ENCODE peak calls at places on chromosomes 1 and 21, in ten cellular contexts. One of them, this sample, is unnamed.
A peak's percentile ranks its signal among the peaks of the same experiment; 100 is the strongest.

GRCh38 chr21:42641311-42642218 is 11.9 kb upstream of the PDE9A start:
- DNase-seq in GM03348: no peak
- DNase-seq in EL: no peak
- DNase-seq in RCC 7860: no peak
- DNase-seq in RPMI8226: no peak
- DNase-seq in activated naive CD8-positive, alpha-beta T cell treated with anti-CD3 and anti-CD28 coated beads, Interleukin-2, amount 50 U/mL, for 16 hours: no peak
- DNase-seq in psoas muscle: peak; percentile 44
- DNase-seq in LoVo: no peak
- DNase-seq in upper lobe of right lung: no peak
- DNase-seq in COLO829: no peak
- DNase-seq in this sample: no peak

GRCh38 chr1:13664451-13664850 is 35.5 kb upstream of the PRDM2 start:
- DNase-seq in GM03348: no peak
- DNase-seq in EL: no peak
- DNase-seq in RCC 7860: no peak
- DNase-seq in RPMI8226: peak; percentile 97
- DNase-seq in activated naive CD8-positive, alpha-beta T cell treated with anti-CD3 and anti-CD28 coated beads, Interleukin-2, amount 50 U/mL, for 16 hours: no peak
- DNase-seq in psoas muscle: no peak
- DNase-seq in LoVo: no peak
- DNase-seq in upper lobe of right lung: no peak
- DNase-seq in COLO829: no peak
- DNase-seq in this sample: no peak

GRCh38 chr1:119676571-119677206 is 28.6 kb upstream of the ZNF697 start:
- DNase-seq in GM03348: no peak
- DNase-seq in EL: no peak
- DNase-seq in RCC 7860: no peak
- DNase-seq in RPMI8226: no peak
- DNase-seq in activated naive CD8-positive, alpha-beta T cell treated with anti-CD3 and anti-CD28 coated beads, Interleukin-2, amount 50 U/mL, for 16 hours: no peak
- DNase-seq in psoas muscle: peak; percentile 72
- DNase-seq in LoVo: no peak
- DNase-seq in upper lobe of right lung: peak; percentile 63
- DNase-seq in COLO829: no peak
- DNase-seq in this sample: no peak

GRCh38 chr1:227312364-227313025 is 5.8 kb downstream of the CDC42BPA start:
- DNase-seq in GM03348: no peak
- DNase-seq in EL: peak; percentile 44
- DNase-seq in RCC 7860: no peak
- DNase-seq in RPMI8226: no peak
- DNase-seq in activated naive CD8-positive, alpha-beta T cell treated with anti-CD3 and anti-CD28 coated beads, Interleukin-2, amount 50 U/mL, for 16 hours: no peak
- DNase-seq in psoas muscle: no peak
- DNase-seq in LoVo: no peak
- DNase-seq in upper lobe of right lung: no peak
- DNase-seq in COLO829: no peak
- DNase-seq in this sample: no peak

GRCh38 chr1:42046772-42047552 is 106.2 kb upstream of the GUCA2B start:
- DNase-seq in GM03348: no peak
- DNase-seq in EL: no peak
- DNase-seq in RCC 7860: no peak
- DNase-seq in RPMI8226: no peak
- DNase-seq in activated naive CD8-positive, alpha-beta T cell treated with anti-CD3 and anti-CD28 coated beads, Interleukin-2, amount 50 U/mL, for 16 hours: no peak
- DNase-seq in psoas muscle: no peak
- DNase-seq in LoVo: no peak
- DNase-seq in upper lobe of right lung: no peak
- DNase-seq in COLO829: no peak
- DNase-seq in this sample: peak; percentile 7

GRCh38 chr1:85570446-85571180 is 9.9 kb upstream of the CCN1 start:
- DNase-seq in GM03348: no peak
- DNase-seq in EL: peak; percentile 55
- DNase-seq in RCC 7860: peak; percentile 9
- DNase-seq in RPMI8226: no peak
- DNase-seq in activated naive CD8-positive, alpha-beta T cell treated with anti-CD3 and anti-CD28 coated beads, Interleukin-2, amount 50 U/mL, for 16 hours: no peak
- DNase-seq in psoas muscle: no peak
- DNase-seq in LoVo: no peak
- DNase-seq in upper lobe of right lung: no peak
- DNase-seq in COLO829: no peak
- DNase-seq in this sample: no peak

GRCh38 chr21:42160111-42160949 is 58.6 kb upstream of the ABCG1 start:
- DNase-seq in GM03348: no peak
- DNase-seq in EL: no peak
- DNase-seq in RCC 7860: no peak
- DNase-seq in RPMI8226: no peak
- DNase-seq in activated naive CD8-positive, alpha-beta T cell treated with anti-CD3 and anti-CD28 coated beads, Interleukin-2, amount 50 U/mL, for 16 hours: no peak
- DNase-seq in psoas muscle: no peak
- DNase-seq in LoVo: no peak
- DNase-seq in upper lobe of right lung: peak; percentile 52
- DNase-seq in COLO829: no peak
- DNase-seq in this sample: no peak

GRCh38 chr1:112905420-112906154 is 50.4 kb downstream of the SLC16A1 start:
- DNase-seq in GM03348: no peak
- DNase-seq in EL: peak; percentile 24
- DNase-seq in RCC 7860: no peak
- DNase-seq in RPMI8226: no peak
- DNase-seq in activated naive CD8-positive, alpha-beta T cell treated with anti-CD3 and anti-CD28 coated beads, Interleukin-2, amount 50 U/mL, for 16 hours: no peak
- DNase-seq in psoas muscle: no peak
- DNase-seq in LoVo: peak; percentile 58
- DNase-seq in upper lobe of right lung: no peak
- DNase-seq in COLO829: no peak
- DNase-seq in this sample: no peak

GRCh38 chr1:234875328-234875952 is 253.2 kb downstream of the TOMM20 start:
- DNase-seq in GM03348: no peak
- DNase-seq in EL: no peak
- DNase-seq in RCC 7860: no peak
- DNase-seq in RPMI8226: no peak
- DNase-seq in activated naive CD8-positive, alpha-beta T cell treated with anti-CD3 and anti-CD28 coated beads, Interleukin-2, amount 50 U/mL, for 16 hours: no peak
- DNase-seq in psoas muscle: peak; percentile 79
- DNase-seq in LoVo: no peak
- DNase-seq in upper lobe of right lung: peak; percentile 91
- DNase-seq in COLO829: no peak
- DNase-seq in this sample: no peak

GRCh38 chr1:155607708-155608107 is 2.3 kb upstream of the MSTO1 start:
- DNase-seq in GM03348: no peak
- DNase-seq in EL: no peak
- DNase-seq in RCC 7860: no peak
- DNase-seq in RPMI8226: no peak
- DNase-seq in activated naive CD8-positive, alpha-beta T cell treated with anti-CD3 and anti-CD28 coated beads, Interleukin-2, amount 50 U/mL, for 16 hours: no peak
- DNase-seq in psoas muscle: no peak
- DNase-seq in LoVo: no peak
- DNase-seq in upper lobe of right lung: no peak
- DNase-seq in COLO829: no peak
- DNase-seq in this sample: peak; percentile 52

GRCh38 chr1:109783436-109783835 is 19.7 kb upstream of the EPS8L3 start:
- DNase-seq in GM03348: peak; percentile 80
- DNase-seq in EL: peak; percentile 89
- DNase-seq in RCC 7860: peak; percentile 87
- DNase-seq in RPMI8226: no peak
- DNase-seq in activated naive CD8-positive, alpha-beta T cell treated with anti-CD3 and anti-CD28 coated beads, Interleukin-2, amount 50 U/mL, for 16 hours: no peak
- DNase-seq in psoas muscle: peak; percentile 48
- DNase-seq in LoVo: peak; percentile 75
- DNase-seq in upper lobe of right lung: no peak
- DNase-seq in COLO829: no peak
- DNase-seq in this sample: peak; percentile 99

GRCh38 chr1:151708891-151709290 is 7.7 kb downstream of the CELF3 start:
- DNase-seq in GM03348: no peak
- DNase-seq in EL: no peak
- DNase-seq in RCC 7860: no peak
- DNase-seq in RPMI8226: no peak
- DNase-seq in activated naive CD8-positive, alpha-beta T cell treated with anti-CD3 and anti-CD28 coated beads, Interleukin-2, amount 50 U/mL, for 16 hours: no peak
- DNase-seq in psoas muscle: no peak
- DNase-seq in LoVo: no peak
- DNase-seq in upper lobe of right lung: no peak
- DNase-seq in COLO829: no peak
- DNase-seq in this sample: no peak

GRCh38 chr1:205458777-205459566 is 3.1 kb upstream of the BLACAT1 start:
- DNase-seq in GM03348: peak; percentile 78
- DNase-seq in EL: peak; percentile 50
- DNase-seq in RCC 7860: no peak
- DNase-seq in RPMI8226: peak; percentile 70
- DNase-seq in activated naive CD8-positive, alpha-beta T cell treated with anti-CD3 and anti-CD28 coated beads, Interleukin-2, amount 50 U/mL, for 16 hours: no peak
- DNase-seq in psoas muscle: no peak
- DNase-seq in LoVo: peak; percentile 35
- DNase-seq in upper lobe of right lung: peak; percentile 55
- DNase-seq in COLO829: peak; percentile 48
- DNase-seq in this sample: peak; percentile 59

GRCh38 chr1:86704972-86705632 is 726 bp downstream of the SH3GLB1 start:
- DNase-seq in GM03348: peak; percentile 75
- DNase-seq in EL: peak; percentile 72
- DNase-seq in RCC 7860: peak; percentile 53
- DNase-seq in RPMI8226: peak; percentile 54
- DNase-seq in activated naive CD8-positive, alpha-beta T cell treated with anti-CD3 and anti-CD28 coated beads, Interleukin-2, amount 50 U/mL, for 16 hours: peak; percentile 3
- DNase-seq in psoas muscle: peak; percentile 79
- DNase-seq in LoVo: peak; percentile 37
- DNase-seq in upper lobe of right lung: no peak
- DNase-seq in COLO829: peak; percentile 7
- DNase-seq in this sample: peak; percentile 66

GRCh38 chr1:109498161-109498801 is 4.4 kb downstream of the CYB561D1 start:
- DNase-seq in GM03348: peak; percentile 58
- DNase-seq in EL: peak; percentile 48
- DNase-seq in RCC 7860: no peak
- DNase-seq in RPMI8226: no peak
- DNase-seq in activated naive CD8-positive, alpha-beta T cell treated with anti-CD3 and anti-CD28 coated beads, Interleukin-2, amount 50 U/mL, for 16 hours: no peak
- DNase-seq in psoas muscle: no peak
- DNase-seq in LoVo: no peak
- DNase-seq in upper lobe of right lung: no peak
- DNase-seq in COLO829: no peak
- DNase-seq in this sample: peak; percentile 47

GRCh38 chr1:241902376-241903067 is 54.5 kb downstream of the EXO1 start:
- DNase-seq in GM03348: no peak
- DNase-seq in EL: peak; percentile 15
- DNase-seq in RCC 7860: no peak
- DNase-seq in RPMI8226: no peak
- DNase-seq in activated naive CD8-positive, alpha-beta T cell treated with anti-CD3 and anti-CD28 coated beads, Interleukin-2, amount 50 U/mL, for 16 hours: no peak
- DNase-seq in psoas muscle: no peak
- DNase-seq in LoVo: no peak
- DNase-seq in upper lobe of right lung: no peak
- DNase-seq in COLO829: no peak
- DNase-seq in this sample: no peak

GRCh38 chr1:205294175-205294913 is 27.2 kb downstream of the NUAK2 start:
- DNase-seq in GM03348: peak; percentile 84
- DNase-seq in EL: peak; percentile 98
- DNase-seq in RCC 7860: peak; percentile 98
- DNase-seq in RPMI8226: no peak
- DNase-seq in activated naive CD8-positive, alpha-beta T cell treated with anti-CD3 and anti-CD28 coated beads, Interleukin-2, amount 50 U/mL, for 16 hours: no peak
- DNase-seq in psoas muscle: no peak
- DNase-seq in LoVo: peak; percentile 36
- DNase-seq in upper lobe of right lung: no peak
- DNase-seq in COLO829: peak; percentile 94
- DNase-seq in this sample: peak; percentile 89

GRCh38 chr1:100921110-100921706 is 25.3 kb downstream of the SLC30A7 start:
- DNase-seq in GM03348: peak; percentile 46
- DNase-seq in EL: peak; percentile 58
- DNase-seq in RCC 7860: peak; percentile 49
- DNase-seq in RPMI8226: peak; percentile 47
- DNase-seq in activated naive CD8-positive, alpha-beta T cell treated with anti-CD3 and anti-CD28 coated beads, Interleukin-2, amount 50 U/mL, for 16 hours: no peak
- DNase-seq in psoas muscle: no peak
- DNase-seq in LoVo: peak; percentile 57
- DNase-seq in upper lobe of right lung: no peak
- DNase-seq in COLO829: no peak
- DNase-seq in this sample: no peak

GRCh38 chr1:230986976-230987375 is 8.1 kb downstream of the ARV1 start:
- DNase-seq in GM03348: peak; percentile 48
- DNase-seq in EL: peak; percentile 85
- DNase-seq in RCC 7860: peak; percentile 69
- DNase-seq in RPMI8226: no peak
- DNase-seq in activated naive CD8-positive, alpha-beta T cell treated with anti-CD3 and anti-CD28 coated beads, Interleukin-2, amount 50 U/mL, for 16 hours: no peak
- DNase-seq in psoas muscle: no peak
- DNase-seq in LoVo: no peak
- DNase-seq in upper lobe of right lung: no peak
- DNase-seq in COLO829: peak; percentile 84
- DNase-seq in this sample: peak; percentile 54

GRCh38 chr21:38486705-38487104 is 11.6 kb downstream of the ERG start:
- DNase-seq in GM03348: no peak
- DNase-seq in EL: no peak
- DNase-seq in RCC 7860: no peak
- DNase-seq in RPMI8226: no peak
- DNase-seq in activated naive CD8-positive, alpha-beta T cell treated with anti-CD3 and anti-CD28 coated beads, Interleukin-2, amount 50 U/mL, for 16 hours: no peak
- DNase-seq in psoas muscle: no peak
- DNase-seq in LoVo: no peak
- DNase-seq in upper lobe of right lung: no peak
- DNase-seq in COLO829: no peak
- DNase-seq in this sample: no peak

GRCh38 chr21:16563795-16564194 is 834.0 kb downstream of the USP25 start:
- DNase-seq in GM03348: peak; percentile 45
- DNase-seq in EL: peak; percentile 83
- DNase-seq in RCC 7860: peak; percentile 87
- DNase-seq in RPMI8226: no peak
- DNase-seq in activated naive CD8-positive, alpha-beta T cell treated with anti-CD3 and anti-CD28 coated beads, Interleukin-2, amount 50 U/mL, for 16 hours: no peak
- DNase-seq in psoas muscle: no peak
- DNase-seq in LoVo: no peak
- DNase-seq in upper lobe of right lung: no peak
- DNase-seq in COLO829: no peak
- DNase-seq in this sample: peak; percentile 81

GRCh38 chr1:190444464-190444863 is 33.2 kb downstream of the BRINP3 start:
- DNase-seq in GM03348: no peak
- DNase-seq in EL: no peak
- DNase-seq in RCC 7860: no peak
- DNase-seq in RPMI8226: no peak
- DNase-seq in activated naive CD8-positive, alpha-beta T cell treated with anti-CD3 and anti-CD28 coated beads, Interleukin-2, amount 50 U/mL, for 16 hours: no peak
- DNase-seq in psoas muscle: no peak
- DNase-seq in LoVo: no peak
- DNase-seq in upper lobe of right lung: no peak
- DNase-seq in COLO829: no peak
- DNase-seq in this sample: no peak